ENCODE peak calls at places on chromosomes 4 and X, in four cellular contexts. One of them, this sample, is unnamed.
A peak's percentile ranks its signal among the peaks of the same experiment; 100 is the strongest.

GRCh38 chrX:54288277-54288676 is 69.6 kb downstream of the WNK3 start:
- DNase-seq in OCI-LY7: no peak
- DNase-seq in HCT116: no peak
- DNase-seq in MM.1S: no peak
- DNase-seq in this sample: no peak

GRCh38 chrX:107683931-107684330 is 55.6 kb downstream of the PRPS1 start:
- DNase-seq in MM.1S: no peak
- DNase-seq in HCT116: no peak
- DNase-seq in OCI-LY7: no peak
- DNase-seq in this sample: no peak

GRCh38 chr4:113474017-113474416 is 287.5 kb downstream of the CAMK2D start:
- DNase-seq in OCI-LY7: no peak
- DNase-seq in HCT116: peak; percentile 72
- DNase-seq in MM.1S: no peak
- DNase-seq in this sample: no peak

GRCh38 chr4:2932951-2933565 is 30.1 kb downstream of the NOP14 start:
- DNase-seq in OCI-LY7: no peak
- DNase-seq in HCT116: no peak
- DNase-seq in MM.1S: no peak
- DNase-seq in this sample: no peak

GRCh38 chrX:45758319-45758718 is 557.6 kb upstream of the DIPK2B start:
- DNase-seq in HCT116: no peak
- DNase-seq in MM.1S: peak; percentile 71
- DNase-seq in OCI-LY7: no peak
- DNase-seq in this sample: no peak

GRCh38 chrX:129316461-129316860 is 206.8 kb downstream of the SMARCA1 start:
- DNase-seq in OCI-LY7: no peak
- DNase-seq in MM.1S: no peak
- DNase-seq in HCT116: no peak
- DNase-seq in this sample: no peak

GRCh38 chr4:52028970-52029369 is 8.8 kb upstream of the LRRC66 start:
- DNase-seq in MM.1S: no peak
- DNase-seq in HCT116: no peak
- DNase-seq in OCI-LY7: no peak
- DNase-seq in this sample: no peak

GRCh38 chrX:115322375-115322774 is 32.9 kb downstream of the LUZP4 start:
- DNase-seq in HCT116: no peak
- DNase-seq in MM.1S: peak; percentile 58
- DNase-seq in OCI-LY7: no peak
- DNase-seq in this sample: no peak

GRCh38 chr4:145044341-145044740 is 53.7 kb downstream of the ANAPC10 start:
- DNase-seq in OCI-LY7: no peak
- DNase-seq in HCT116: no peak
- DNase-seq in MM.1S: no peak
- DNase-seq in this sample: no peak

GRCh38 chr4:103904126-103904525 is 184.3 kb upstream of the TACR3 start:
- DNase-seq in OCI-LY7: no peak
- DNase-seq in HCT116: no peak
- DNase-seq in MM.1S: no peak
- DNase-seq in this sample: no peak

GRCh38 chr4:152239216-152239615 is 296.7 kb downstream of the FBXW7 start:
- DNase-seq in HCT116: no peak
- DNase-seq in MM.1S: no peak
- DNase-seq in OCI-LY7: no peak
- DNase-seq in this sample: no peak

GRCh38 chr4:173038192-173038896 is 130.3 kb upstream of the GALNT7 start:
- DNase-seq in OCI-LY7: no peak
- DNase-seq in HCT116: no peak
- DNase-seq in MM.1S: no peak
- DNase-seq in this sample: peak; percentile 33

GRCh38 chr4:22014222-22014741 is 65.7 kb upstream of the KCNIP4 start:
- DNase-seq in OCI-LY7: no peak
- DNase-seq in HCT116: no peak
- DNase-seq in MM.1S: no peak
- DNase-seq in this sample: no peak

GRCh38 chr4:159070742-159071141 is 32.1 kb upstream of the RAPGEF2 start:
- DNase-seq in OCI-LY7: no peak
- DNase-seq in HCT116: no peak
- DNase-seq in MM.1S: no peak
- DNase-seq in this sample: no peak

GRCh38 chr4:145524535-145524934 is 42.9 kb downstream of the SMAD1 start:
- DNase-seq in HCT116: no peak
- DNase-seq in MM.1S: no peak
- DNase-seq in OCI-LY7: peak; percentile 79
- DNase-seq in this sample: no peak

GRCh38 chrX:19487520-19488200 is 27.6 kb downstream of the MAP3K15 start:
- DNase-seq in MM.1S: no peak
- DNase-seq in HCT116: no peak
- DNase-seq in OCI-LY7: no peak
- DNase-seq in this sample: no peak

GRCh38 chr4:56530269-56531148 is 24.9 kb downstream of the ARL9 start:
- DNase-seq in OCI-LY7: no peak
- DNase-seq in MM.1S: peak; percentile 88
- DNase-seq in HCT116: peak; percentile 62
- DNase-seq in this sample: peak; percentile 94

GRCh38 chr4:37983951-37984350 is 23.8 kb downstream of the PTTG2 start:
- DNase-seq in HCT116: no peak
- DNase-seq in OCI-LY7: no peak
- DNase-seq in MM.1S: no peak
- DNase-seq in this sample: no peak

GRCh38 chr4:76279462-76279861 is 27.1 kb upstream of the STBD1 start:
- DNase-seq in OCI-LY7: no peak
- DNase-seq in MM.1S: peak; percentile 40
- DNase-seq in HCT116: no peak
- DNase-seq in this sample: no peak

GRCh38 chr4:153432971-153433752 is 33.0 kb upstream of the TMEM131L start:
- DNase-seq in HCT116: peak; percentile 77
- DNase-seq in OCI-LY7: peak; percentile 94
- DNase-seq in MM.1S: peak; percentile 95
- DNase-seq in this sample: peak; percentile 38

GRCh38 chr4:183860726-183861125 is 44.4 kb upstream of the STOX2 start:
- DNase-seq in MM.1S: no peak
- DNase-seq in OCI-LY7: no peak
- DNase-seq in HCT116: no peak
- DNase-seq in this sample: peak; percentile 62

GRCh38 chr4:183867247-183867646 is 37.9 kb upstream of the STOX2 start:
- DNase-seq in MM.1S: no peak
- DNase-seq in HCT116: no peak
- DNase-seq in OCI-LY7: no peak
- DNase-seq in this sample: no peak

GRCh38 chr4:183861426-183861825 is 43.7 kb upstream of the STOX2 start:
- DNase-seq in MM.1S: no peak
- DNase-seq in HCT116: no peak
- DNase-seq in OCI-LY7: no peak
- DNase-seq in this sample: no peak

GRCh38 chr4:183860110-183860509 is 45.0 kb upstream of the STOX2 start:
- DNase-seq in OCI-LY7: no peak
- DNase-seq in HCT116: no peak
- DNase-seq in MM.1S: no peak
- DNase-seq in this sample: no peak

DNA sequence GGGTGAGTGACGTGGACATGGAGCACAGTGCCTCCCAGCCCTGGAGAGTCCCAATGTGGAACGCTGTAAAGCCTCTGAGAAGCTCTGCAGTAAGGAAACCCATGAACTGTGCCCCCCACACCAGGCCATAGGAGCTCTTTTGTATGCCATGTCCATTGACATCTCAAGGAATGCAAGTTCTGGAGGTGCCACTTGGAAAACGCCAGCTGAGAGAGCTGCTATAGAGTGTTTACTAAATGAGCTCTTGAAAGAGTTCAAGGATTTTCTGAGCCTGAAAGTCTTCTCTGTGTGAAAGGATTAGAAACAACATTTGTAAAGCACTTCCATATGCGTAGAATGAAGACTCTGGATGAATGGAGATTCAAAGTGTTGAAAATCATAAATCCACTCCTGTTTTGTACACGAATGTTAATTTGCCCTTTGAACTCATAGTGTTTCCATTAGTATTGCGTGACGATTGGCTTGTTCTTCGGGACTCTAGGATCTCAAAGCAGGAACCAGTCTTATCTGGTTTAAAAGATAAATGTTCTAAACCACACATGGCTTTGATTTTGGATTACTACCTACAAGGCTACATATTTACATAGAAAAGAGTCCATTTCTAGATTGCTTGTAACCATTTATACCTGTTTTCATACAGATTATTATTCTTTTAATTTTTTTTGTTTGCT is 41.8 kb upstream of the STOX2 start:
- DNase-seq in HCT116: no peak
- DNase-seq in MM.1S: no peak
- DNase-seq in OCI-LY7: no peak
- DNase-seq in this sample: no peak
- H2AFZ ChIP-seq in HCT116: no peak overlapping the region
- H2AFZ ChIP-seq in MM.1S: no peak overlapping the region
- H2AFZ ChIP-seq in OCI-LY7: no peak overlapping the region
- H2AFZ ChIP-seq in this sample: no peak overlapping the region

DNA sequence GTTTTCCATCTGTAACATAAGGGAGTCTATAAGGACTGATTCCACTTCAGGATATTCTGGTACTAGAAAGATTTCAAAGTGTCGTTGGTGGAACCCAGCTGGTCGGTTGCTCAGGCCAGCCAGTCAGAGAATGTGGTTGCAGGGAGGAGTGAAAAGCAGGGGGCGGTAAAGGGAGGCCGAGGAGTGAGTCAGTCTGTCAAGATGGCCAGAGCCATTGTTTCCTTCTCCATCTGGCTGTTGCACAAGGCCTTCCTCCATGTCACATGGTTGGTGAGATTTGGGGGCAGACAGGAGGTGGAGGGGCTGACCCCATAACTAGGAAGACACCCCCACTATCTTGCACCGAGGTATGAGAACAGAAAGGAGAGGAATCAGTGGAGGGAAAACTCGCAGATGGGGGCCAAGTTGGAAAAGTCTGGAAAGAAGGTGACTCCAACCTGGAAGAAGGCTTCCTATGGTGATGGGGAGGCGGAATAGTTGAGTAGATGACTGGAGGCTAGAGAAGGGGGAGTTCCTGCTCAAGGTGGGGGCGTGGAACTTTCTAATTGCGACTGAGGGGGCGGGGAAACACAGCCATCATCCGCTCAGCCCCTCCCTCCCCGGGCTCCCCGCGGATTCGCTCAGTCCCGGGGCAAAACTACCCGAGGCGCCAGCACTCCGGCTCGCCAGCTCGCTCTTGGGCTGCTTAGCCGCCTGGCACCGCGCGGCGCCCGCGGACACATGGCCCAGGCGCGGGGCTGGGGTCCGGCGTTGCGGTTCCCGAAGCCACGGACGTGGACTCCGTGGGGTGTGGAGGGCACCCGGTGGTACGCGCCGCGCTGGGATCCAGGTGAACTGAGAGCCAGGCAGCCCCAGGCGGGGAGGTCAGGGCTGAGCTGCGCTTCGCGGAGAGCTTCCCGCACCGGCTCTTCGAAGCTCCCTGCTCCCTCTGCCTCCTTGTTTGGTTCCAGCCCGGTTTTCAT is 38.5 kb downstream of the STARD8 start:
- DNase-seq in HCT116: no peak
- DNase-seq in MM.1S: no peak
- DNase-seq in OCI-LY7: no peak
- DNase-seq in this sample: peak; percentile 50
- TF ChIP-seq EZH2phosphoT487 in HCT116: no peak
- TF ChIP-seq EZH2phosphoT487 in MM.1S: no peak
- TF ChIP-seq EZH2phosphoT487 in OCI-LY7: no peak
- TF ChIP-seq EZH2phosphoT487 in this sample: no peak

DNA sequence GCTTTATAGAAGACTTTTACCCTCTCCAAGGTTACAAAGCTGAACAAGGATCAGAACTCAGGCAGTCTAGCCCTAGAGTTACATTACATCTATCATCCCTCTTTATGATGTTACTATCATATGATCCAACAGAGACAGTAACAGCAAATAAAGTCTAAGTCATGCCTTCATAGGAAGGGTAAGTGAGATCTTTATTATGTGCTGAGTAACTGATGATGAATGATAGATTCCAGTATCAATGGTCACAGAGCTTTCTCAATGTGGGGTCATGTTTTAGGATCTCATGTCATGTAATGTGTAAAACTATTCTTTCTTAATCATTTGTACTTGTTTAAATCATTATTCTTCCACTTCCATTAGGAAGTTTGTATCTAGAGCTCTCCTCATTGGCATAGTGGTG is 22.8 kb downstream of the ELOVL6 start:
- DNase-seq in MM.1S: no peak
- DNase-seq in HCT116: no peak
- DNase-seq in OCI-LY7: no peak
- DNase-seq in this sample: no peak
- H3K4me2 ChIP-seq in MM.1S: no peak overlapping the region
- H3K4me2 ChIP-seq in HCT116: no peak overlapping the region
- H3K4me2 ChIP-seq in OCI-LY7: no peak overlapping the region
- H3K4me2 ChIP-seq in this sample: no peak overlapping the region

DNA sequence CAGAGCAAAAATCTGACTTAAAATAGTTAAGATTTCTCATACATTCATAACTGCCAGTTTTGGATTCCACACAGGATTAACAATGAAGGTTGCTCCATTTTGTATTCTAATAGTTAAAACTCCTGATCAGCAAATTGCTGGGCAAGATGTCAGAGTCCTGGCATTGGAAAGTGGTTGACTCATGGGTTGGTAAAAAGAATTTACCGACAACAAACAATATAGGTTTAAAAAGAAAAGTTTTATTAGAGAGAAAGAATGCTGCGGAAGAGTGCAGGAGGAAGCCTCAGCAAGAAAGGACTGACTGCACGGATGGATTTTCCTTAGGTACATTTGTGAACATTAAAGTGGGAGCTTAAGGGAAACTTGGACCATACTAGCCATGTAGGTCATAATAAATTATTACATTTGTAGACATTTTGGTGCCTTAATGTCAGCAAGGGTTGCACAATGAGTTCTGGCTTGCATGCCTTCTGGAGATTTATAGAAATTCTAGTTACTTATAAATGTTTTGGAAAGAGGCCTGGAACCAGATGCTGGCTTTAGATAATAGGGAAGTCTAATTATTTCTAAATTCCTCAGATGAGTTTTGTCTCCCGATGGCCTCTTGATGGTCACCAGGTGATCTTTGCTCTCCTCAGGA is 25.4 kb upstream of the IL2 start:
- DNase-seq in MM.1S: no peak
- DNase-seq in HCT116: no peak
- DNase-seq in OCI-LY7: no peak
- DNase-seq in this sample: no peak
- H2AFZ ChIP-seq in MM.1S: no peak overlapping the region
- H2AFZ ChIP-seq in HCT116: no peak overlapping the region
- H2AFZ ChIP-seq in OCI-LY7: no peak overlapping the region
- H2AFZ ChIP-seq in this sample: no peak overlapping the region